ENCODE peak calls at places on chromosomes 2 and 18, in five cellular contexts. K is erythroblast, H is amygdala, G is T47D, X is NCI-H1092 treated with DMSO at 0.1 percent for 48 hours. Q is an unnamed sample.

GRCh38 chr2:238203973-238204683 is 633 bp upstream of the ILKAP start:
- DNase-seq in K (peak), H (no peak), G (no peak), X (no peak), Q (no peak)

GRCh38 chr18:9535430-9535972 is 60.2 kb downstream of the RALBP1 start:
- DNase-seq in K (no peak), H (no peak), G (peak), X (no peak), Q (no peak)

GRCh38 chr2:182229288-182229687 is 197.5 kb downstream of the PDE1A start:
- DNase-seq in K (no peak), H (no peak), G (no peak), X (no peak), Q (no peak)

GRCh38 chr2:86239745-86240144 is 40.5 kb downstream of the MRPL35 start:
- DNase-seq in K (no peak), H (no peak), G (no peak), X (no peak), Q (no peak)

GRCh38 chr18:80233201-80233835 is 14.0 kb downstream of the PARD6G start:
- DNase-seq in K (no peak), H (no peak), G (no peak), X (no peak), Q (no peak)

GRCh38 chr18:31176531-31176930 is 13.9 kb upstream of the DSC1 start:
- DNase-seq in K (no peak), H (no peak), G (no peak), X (no peak), Q (no peak)

GRCh38 chr2:72141032-72141645 is 6.5 kb downstream of the CYP26B1 start:
- DNase-seq in K (no peak), H (no peak), G (no peak), X (no peak), Q (no peak)

GRCh38 chr2:223930002-223930976 is 14.8 kb downstream of the WDFY1 start:
- DNase-seq in K (peak), H (peak), G (no peak), X (no peak), Q (no peak)

GRCh38 chr2:235314371-235314915 is 179.4 kb upstream of the AGAP1 start:
- DNase-seq in K (no peak), H (no peak), G (no peak), X (peak), Q (no peak)

GRCh38 chr2:217729426-217730058 is 273.3 kb downstream of the TNS1 start:
- DNase-seq in K (no peak), H (no peak), G (no peak), X (peak), Q (no peak)

GRCh38 chr2:171412571-171412970 is 21.2 kb downstream of the METTL8 start:
- DNase-seq in K (no peak), H (no peak), G (no peak), X (no peak), Q (no peak)

GRCh38 chr2:172090044-172090946 is 5.0 kb downstream of the DLX1 start:
- DNase-seq in K (no peak), H (no peak), G (no peak), X (no peak), Q (no peak)

GRCh38 chr2:66851449-66851872 is 416.5 kb downstream of the MEIS1 start:
- DNase-seq in K (no peak), H (no peak), G (no peak), X (no peak), Q (no peak)

GRCh38 chr2:50863856-50864255 is 168.1 kb downstream of the NRXN1 start:
- DNase-seq in K (no peak), H (no peak), G (no peak), X (peak), Q (no peak)

GRCh38 chr2:234792566-234792965 is 159.3 kb upstream of the SH3BP4 start:
- DNase-seq in K (no peak), H (no peak), G (no peak), X (no peak), Q (no peak)

GRCh38 chr18:49111191-49111988 is 160.6 kb upstream of the SMAD7 start:
- DNase-seq in K (no peak), H (no peak), G (no peak), X (no peak), Q (no peak)

GRCh38 chr2:191031256-191031655 is 17.3 kb upstream of the STAT1 start:
- DNase-seq in K (no peak), H (no peak), G (no peak), X (no peak), Q (no peak)

GRCh38 chr2:190180313-190181065 is 118.0 kb upstream of the MSTN start:
- DNase-seq in K (peak), H (peak), G (no peak), X (peak), Q (no peak)

GRCh38 chr2:212259236-212259635 is 279.4 kb downstream of the ERBB4 start:
- DNase-seq in K (no peak), H (no peak), G (no peak), X (no peak), Q (no peak)

GRCh38 chr2:43319541-43319940 is 93.1 kb upstream of the ZFP36L2 start:
- DNase-seq in K (no peak), H (no peak), G (no peak), X (no peak), Q (no peak)

GRCh38 chr2:19614066-19614465 is 255.6 kb upstream of the OSR1 start:
- DNase-seq in K (no peak), H (no peak), G (no peak), X (no peak), Q (no peak)

Q was measured in cortex of kidney.